ENCODE peak calls at places on chromosomes 13 and 19, in seven cellular contexts. I is K562, W is HepG2, Q is GM12892, C is H1, N is SK-N-SH, J is GM12878. V is an unnamed sample.

GRCh38 chr13:81133066-81133465 is 792.1 kb upstream of the SPRY2 start:
- DNase-seq in I (no peak), W (no peak), Q (no peak), C (no peak), N (no peak), J (no peak), V (no peak)

GRCh38 chr13:49536144-49536873 is 40.6 kb downstream of the PHF11 start:
- DNase-seq in I (no peak), W (no peak), Q (no peak), C (no peak), N (no peak), J (no peak), V (no peak)

GRCh38 chr13:32639502-32640105 is 53.4 kb downstream of the PDS5B start:
- DNase-seq in I (peak), W (peak), Q (no peak), C (no peak), N (peak), J (peak), V (peak)

GRCh38 chr13:94169783-94170513 is 309.5 kb downstream of the DCT start:
- DNase-seq in I (no peak), W (no peak), Q (no peak), C (no peak), N (no peak), J (no peak), V (no peak)

GRCh38 chr19:13163609-13164364 is 13.6 kb downstream of the IER2 start:
- DNase-seq in I (peak), W (peak), Q (no peak), C (no peak), N (peak), J (no peak), V (no peak)

GRCh38 chr19:3336680-3337523 is 29.5 kb upstream of the NFIC start:
- DNase-seq in I (no peak), W (peak), Q (no peak), C (no peak), N (peak), J (no peak), V (no peak)

GRCh38 chr19:811511-812048 is 10.2 kb downstream of the PLPPR3 start:
- DNase-seq in I (peak), W (no peak), Q (no peak), C (no peak), N (no peak), J (no peak), V (peak)

GRCh38 chr19:42216653-42217521 is 590 bp downstream of the DEDD2 start:
- DNase-seq in I (peak), W (peak), Q (no peak), C (no peak), N (peak), J (no peak), V (peak)

GRCh38 chr13:44870456-44870929 is 118.8 kb downstream of the NUFIP1 start:
- DNase-seq in I (no peak), W (no peak), Q (no peak), C (no peak), N (no peak), J (no peak), V (no peak)

GRCh38 chr19:53506728-53507127 is 31.2 kb upstream of the ZNF331 start:
- DNase-seq in I (no peak), W (no peak), Q (no peak), C (no peak), N (no peak), J (no peak), V (no peak)

GRCh38 chr13:74730556-74731331 is 596.5 kb upstream of the KLF12 start:
- DNase-seq in I (no peak), W (no peak), Q (no peak), C (no peak), N (no peak), J (no peak), V (no peak)

GRCh38 chr13:51624695-51625345 is 40.6 kb downstream of the WDFY2 start:
- DNase-seq in I (no peak), W (no peak), Q (no peak), C (no peak), N (no peak), J (no peak), V (no peak)

GRCh38 chr19:7907544-7907943 is 3.9 kb downstream of the MAP2K7 start:
- DNase-seq in I (no peak), W (no peak), Q (no peak), C (no peak), N (no peak), J (no peak), V (no peak)

GRCh38 chr19:19053508-19054314 is 10.1 kb upstream of the SLC25A42 start:
- DNase-seq in I (peak), W (peak), Q (peak), C (peak), N (peak), J (no peak), V (peak)

GRCh38 chr13:23504188-23504587 is 66.0 kb upstream of the TNFRSF19 start:
- DNase-seq in I (no peak), W (no peak), Q (no peak), C (no peak), N (peak), J (no peak), V (no peak)

GRCh38 chr19:42512743-42513304 is 15.5 kb downstream of the CEACAM1 start:
- DNase-seq in I (no peak), W (no peak), Q (no peak), C (no peak), N (no peak), J (peak), V (no peak)

GRCh38 chr13:26132756-26133155 is 80.9 kb upstream of the SHISA2 start:
- DNase-seq in I (no peak), W (no peak), Q (no peak), C (no peak), N (no peak), J (no peak), V (no peak)

GRCh38 chr13:40624338-40624737 is 42.1 kb downstream of the FOXO1 start:
- DNase-seq in I (no peak), W (no peak), Q (no peak), C (no peak), N (peak), J (no peak), V (no peak)

GRCh38 chr19:11624064-11624463 is 26.8 kb downstream of the ZNF627 start:
- DNase-seq in I (no peak), W (peak), Q (no peak), C (no peak), N (no peak), J (no peak), V (no peak)

GRCh38 chr19:18904334-18905057 is 8.5 kb upstream of the CERS1 start:
- DNase-seq in I (no peak), W (no peak), Q (no peak), C (no peak), N (no peak), J (no peak), V (no peak)

DNA sequence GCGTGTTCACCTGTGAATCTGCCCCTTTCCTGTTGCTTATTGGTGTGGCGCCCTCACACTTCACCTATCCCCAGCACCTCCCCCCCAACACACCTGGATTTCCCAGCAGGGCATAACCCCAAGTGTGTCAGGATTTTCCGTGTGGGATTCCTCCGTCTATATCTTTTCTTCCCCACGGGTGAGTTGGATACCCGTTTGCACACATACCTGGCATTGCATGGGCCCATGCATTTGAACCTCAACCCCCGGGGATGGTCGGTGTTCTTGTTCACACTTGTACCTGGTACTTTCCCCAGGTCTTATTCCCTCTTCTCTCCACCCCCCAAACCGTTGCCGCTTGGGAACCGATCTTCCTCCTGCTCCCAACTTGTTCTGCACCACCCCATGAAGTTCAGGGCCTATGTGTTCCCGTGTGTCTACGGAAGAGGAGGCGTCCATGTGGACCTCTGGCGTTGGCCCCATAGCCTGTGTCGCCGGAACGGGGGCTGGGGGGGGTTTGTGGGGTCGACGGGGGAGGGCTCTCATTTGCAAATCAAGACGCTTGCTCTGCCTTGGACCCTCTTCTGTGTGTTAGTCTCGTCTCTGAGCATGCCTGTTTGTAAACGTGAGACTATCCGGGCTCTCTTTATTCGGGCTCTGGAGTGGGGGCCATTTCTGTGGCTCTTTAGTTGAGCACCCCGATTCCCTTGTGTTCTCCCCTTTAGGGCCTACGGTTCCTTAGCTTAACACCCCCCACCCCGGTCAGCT is 1.7 kb downstream of the PRR12 start:
- DNase-seq in I (no peak), W (no peak), Q (no peak), C (no peak), N (no peak), J (no peak), V (no peak)
- TF ChIP-seq TAF1 in I (no peak), W (no peak), Q (no peak), C (no peak), N (no peak), J (no peak), V (no peak)

GRCh38 chr19:33189453-33189852 is 4.7 kb upstream of the LRP3 start:
- DNase-seq in I (no peak), W (no peak), Q (no peak), C (no peak), N (no peak), J (no peak), V (no peak)

GRCh38 chr19:33186431-33186830 is 7.7 kb upstream of the LRP3 start:
- DNase-seq in I (no peak), W (no peak), Q (no peak), C (no peak), N (no peak), J (no peak), V (no peak)

GRCh38 chr19:33191501-33191900 is 2.6 kb upstream of the LRP3 start:
- DNase-seq in I (no peak), W (no peak), Q (no peak), C (no peak), N (no peak), J (no peak), V (no peak)

GRCh38 chr19:33192010-33192409 is 2.1 kb upstream of the LRP3 start:
- DNase-seq in I (no peak), W (no peak), Q (no peak), C (no peak), N (peak), J (no peak), V (no peak)

GRCh38 chr19:33186835-33187540 is 7.1 kb upstream of the LRP3 start:
- DNase-seq in I (no peak), W (no peak), Q (no peak), C (no peak), N (no peak), J (no peak), V (no peak)
- TF ChIP-seq TAF1 in I (no peak), W (no peak), Q (no peak), C (no peak), N (no peak), J (no peak), V (no peak)

GRCh38 chr19:16206046-16206605 is 8.4 kb downstream of the AP1M1 start:
- DNase-seq in I (no peak), W (no peak), Q (peak), C (no peak), N (no peak), J (no peak), V (no peak)
- TF ChIP-seq TAF1 in I (no peak), W (no peak), Q (no peak), C (no peak), N (no peak), J (no peak), V (no peak)

GRCh38 chr19:49297403-49297802 is 27.6 kb downstream of the SLC6A16 start:
- DNase-seq in I (no peak), W (no peak), Q (no peak), C (no peak), N (no peak), J (no peak), V (no peak)
- TF ChIP-seq TAF1 in I (no peak), W (no peak), Q (no peak), C (no peak), N (no peak), J (no peak), V (no peak)

DNA sequence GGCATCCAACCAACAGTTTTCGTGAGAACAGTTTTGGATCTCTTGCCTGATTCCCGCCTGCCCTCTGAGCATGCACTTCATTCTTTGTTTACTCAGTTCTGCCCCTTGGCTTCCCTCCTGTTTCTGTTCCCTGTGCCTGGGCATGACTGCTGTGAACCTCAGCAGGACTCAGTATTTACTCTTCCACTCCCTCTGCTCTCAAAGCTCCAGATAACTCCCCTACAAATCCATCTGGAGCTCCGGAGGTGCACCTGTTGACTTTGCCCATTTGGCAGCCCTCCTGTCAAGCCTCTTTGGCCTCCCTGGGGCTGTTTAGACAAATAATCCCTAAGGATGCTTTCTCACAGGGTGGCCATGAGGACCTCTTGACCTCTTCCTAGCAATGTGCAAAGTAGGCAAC is 34.2 kb upstream of the ARGLU1 start:
- DNase-seq in I (no peak), W (no peak), Q (no peak), C (no peak), N (no peak), J (no peak), V (no peak)
- TF ChIP-seq TAF1 in I (no peak), W (no peak), Q (no peak), C (no peak), N (no peak), J (no peak), V (no peak)

GRCh38 chr13:85379433-85379832 is 419.8 kb downstream of the SLITRK6 start:
- DNase-seq in I (no peak), W (no peak), Q (no peak), C (no peak), N (no peak), J (no peak), V (no peak)
- TF ChIP-seq TAF1 in I (no peak), W (no peak), Q (no peak), C (no peak), N (no peak), J (no peak), V (no peak)

GRCh38 chr13:38570706-38571105 is 116.2 kb upstream of the FREM2 start:
- DNase-seq in I (no peak), W (no peak), Q (no peak), C (no peak), N (no peak), J (no peak), V (no peak)
- TF ChIP-seq TAF1 in I (no peak), W (no peak), Q (no peak), C (no peak), N (no peak), J (no peak), V (no peak)

DNA sequence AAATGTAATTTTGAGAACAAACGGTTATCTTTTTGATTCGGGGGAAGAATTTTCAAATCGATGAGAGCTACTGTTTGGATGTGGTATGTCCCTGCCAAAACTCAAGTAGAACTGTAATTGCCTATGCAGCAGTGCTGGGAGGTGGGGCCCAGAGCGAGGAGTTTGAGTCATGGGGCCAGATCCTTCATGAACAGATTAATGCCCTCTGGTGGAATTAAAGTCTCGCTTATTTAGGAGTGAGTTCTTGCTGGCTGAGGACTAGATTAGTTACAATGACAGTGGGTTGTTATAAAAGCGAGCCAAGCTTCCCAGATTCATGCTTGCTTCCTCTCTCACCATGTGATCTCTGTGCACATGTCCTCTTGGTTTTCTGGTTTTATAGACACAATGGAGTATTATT is 11.8 kb upstream of the PRR20A start:
- DNase-seq in I (no peak), W (no peak), Q (no peak), C (peak), N (no peak), J (no peak), V (no peak)
- TF ChIP-seq TAF1 in I (no peak), W (no peak), Q (no peak), C (no peak), N (no peak), J (no peak), V (no peak)

GRCh38 chr19:50649433-50650391 is at the start of gene C19orf81:
- DNase-seq in I (peak), W (no peak), Q (no peak), C (no peak), N (peak), J (no peak), V (no peak)

GRCh38 chr19:50654882-50655281 is 5.6 kb downstream of the C19orf81 start:
- DNase-seq in I (no peak), W (peak), Q (no peak), C (no peak), N (no peak), J (no peak), V (no peak)

GRCh38 chr19:50648659-50649058 is 586 bp upstream of the C19orf81 start:
- DNase-seq in I (no peak), W (no peak), Q (no peak), C (no peak), N (no peak), J (no peak), V (no peak)

GRCh38 chr19:50651174-50651573 is 1.9 kb downstream of the C19orf81 start:
- DNase-seq in I (no peak), W (no peak), Q (no peak), C (no peak), N (no peak), J (no peak), V (no peak)

GRCh38 chr19:50652722-50653121 is 3.5 kb downstream of the C19orf81 start:
- DNase-seq in I (no peak), W (no peak), Q (no peak), C (no peak), N (no peak), J (no peak), V (no peak)
- TF ChIP-seq TAF1 in I (no peak), W (no peak), Q (no peak), C (no peak), N (no peak), J (no peak), V (no peak)

V was measured in GM12891.